ENCODE peak calls at places on chromosomes 6 and 20, in ten cellular contexts. E, F, J, A, M, Y, S, N, U and O are unnamed samples. For H3K36me3, the result is how much of the 10 kb centered on the place peaks cover.

GRCh38 chr20:60221593-60221992 is 263.4 kb downstream of the CDH26 start:
- DNase-seq in E (no peak), Y (no peak), U (no peak), N (no peak), J (no peak), M (no peak), F (no peak), A (no peak), S (no peak), O (no peak)

GRCh38 chr20:63232235-63233060 is 3.3 kb upstream of the BIRC7 start:
- DNase-seq in N (peak), S (no peak), A (no peak), F (no peak), U (no peak), Y (no peak), J (no peak), E (no peak), M (no peak), O (no peak)

GRCh38 chr20:50625986-50626677 is 65.2 kb downstream of the RIPOR3 start:
- DNase-seq in F (peak), A (peak), S (peak), U (peak), M (peak), E (peak), J (peak), N (no peak), Y (no peak), O (peak)

GRCh38 chr20:1185781-1186334 is 1.1 kb upstream of the TMEM74B start:
- DNase-seq in N (no peak), A (peak), U (peak), E (peak), M (peak), S (peak), J (peak), Y (peak), F (no peak), O (peak)

GRCh38 chr20:43383026-43383795 is 74.5 kb upstream of the SRSF6 start:
- DNase-seq in U (no peak), F (no peak), Y (no peak), M (no peak), J (no peak), S (no peak), E (no peak), A (no peak), N (no peak), O (no peak)

GRCh38 chr6:1767481-1768246 is 157.9 kb downstream of the FOXC1 start:
- DNase-seq in N (peak), U (peak), M (peak), J (no peak), Y (no peak), F (no peak), S (no peak), E (peak), A (no peak), O (no peak)

GRCh38 chr6:26240157-26240980 is 124.6 kb upstream of the BTN3A2 start:
- DNase-seq in A (peak), N (no peak), S (peak), U (no peak), E (no peak), F (no peak), M (peak), J (peak), Y (peak), O (peak)

GRCh38 chr6:109503327-109504224 is 20.6 kb upstream of the ZBTB24 start:
- DNase-seq in F (no peak), Y (no peak), M (no peak), N (no peak), S (peak), E (no peak), J (no peak), U (no peak), A (no peak), O (no peak)

GRCh38 chr6:136067731-136068341 is 182.3 kb downstream of the MTFR2 start:
- DNase-seq in S (no peak), J (no peak), F (no peak), U (no peak), M (no peak), A (no peak), N (peak), Y (no peak), E (peak), O (peak)

GRCh38 chr20:33119725-33120720 is 40.6 kb downstream of the BPIFB4 start:
- DNase-seq in Y (no peak), J (no peak), U (no peak), N (peak), E (no peak), A (no peak), F (peak), M (no peak), S (no peak), O (no peak)

GRCh38 chr6:127971945-127972391 is 71.1 kb upstream of the THEMIS start:
- DNase-seq in S (no peak), J (no peak), F (no peak), U (no peak), M (no peak), A (peak), E (no peak), Y (no peak), N (peak), O (no peak)

GRCh38 chr20:57772349-57772964 is 62.6 kb upstream of the PMEPA1 start:
- DNase-seq in F (peak), Y (no peak), J (no peak), M (no peak), E (peak), A (no peak), N (peak), S (no peak), U (no peak), O (peak)

GRCh38 chr20:50297498-50298348 is 107.1 kb downstream of the CEBPB start:
- DNase-seq in S (peak), E (no peak), F (no peak), A (no peak), Y (peak), J (no peak), U (no peak), N (no peak), M (no peak), O (no peak)

GRCh38 chr20:16505894-16506293 is 67.4 kb downstream of the KIF16B start:
- DNase-seq in M (no peak), U (no peak), Y (no peak), N (no peak), F (no peak), A (no peak), J (no peak), S (no peak), E (no peak), O (no peak)

GRCh38 chr6:141451508-141452353 is 681.0 kb upstream of the GJE1 start:
- DNase-seq in F (no peak), E (peak), Y (no peak), A (no peak), M (no peak), S (no peak), N (no peak), U (no peak), J (no peak), O (no peak)

GRCh38 chr6:103191391-103192093 is 1668.2 kb downstream of the HACE1 start:
- DNase-seq in A (no peak), N (no peak), E (no peak), M (no peak), Y (no peak), S (no peak), J (no peak), F (no peak), U (no peak), O (no peak)

GRCh38 chr6:93123585-93123984 is 295.8 kb downstream of the EPHA7 start:
- DNase-seq in M (no peak), S (no peak), A (no peak), Y (no peak), E (no peak), F (no peak), J (no peak), U (no peak), N (no peak), O (no peak)

GRCh38 chr20:35907017-35907685 is 47.2 kb downstream of the SCAND1 start:
- DNase-seq in U (no peak), M (no peak), S (no peak), J (no peak), N (no peak), Y (no peak), E (no peak), A (no peak), F (no peak), O (no peak)

GRCh38 chr6:31118178-31118577 is 2.1 kb downstream of the CDSN start:
- DNase-seq in A (no peak), F (no peak), U (no peak), J (no peak), Y (no peak), E (no peak), S (no peak), M (no peak), N (no peak), O (peak)

GRCh38 chr6:17877196-17877889 is 110.1 kb downstream of the KIF13A start:
- DNase-seq in J (no peak), U (no peak), N (peak), A (no peak), Y (no peak), E (no peak), S (no peak), F (peak), M (no peak), O (no peak)

GRCh38 chr6:158808442-158808833 is 10.7 kb downstream of the EZR start:
- DNase-seq in U (no peak), F (no peak), J (no peak), N (no peak), S (no peak), A (no peak), Y (no peak), E (no peak), M (no peak), O (no peak)

GRCh38 chr6:19380287-19380686 is 456.9 kb upstream of the ID4 start:
- DNase-seq in E (no peak), M (no peak), F (no peak), A (no peak), S (no peak), U (no peak), J (no peak), Y (no peak), N (peak), O (no peak)

GRCh38 chr6:31834367-31834703 is 6.8 kb downstream of the HSPA1B start:
- DNase-seq in N (peak), J (peak), M (peak), E (peak), U (peak), A (peak), F (peak), S (peak), Y (peak), O (peak)

GRCh38 chr6:47484616-47485015 is 7.0 kb downstream of the CD2AP start:
- DNase-seq in U (no peak), Y (no peak), E (no peak), N (no peak), F (no peak), S (no peak), A (no peak), M (no peak), J (no peak), O (no peak)

GRCh38 chr6:137783640-137784198 is 83.3 kb upstream of the TNFAIP3 start:
- DNase-seq in F (no peak), J (no peak), A (no peak), M (no peak), N (no peak), E (no peak), U (no peak), S (no peak), Y (no peak), O (no peak)

GRCh38 chr20:3092611-3093379 is 8.3 kb upstream of the AVP start:
- DNase-seq in M (peak), Y (no peak), N (no peak), F (no peak), U (no peak), S (no peak), E (no peak), J (no peak), A (no peak), O (peak)

GRCh38 chr6:106997392-106998257 is 23.1 kb upstream of the CD24 start:
- DNase-seq in F (no peak), U (peak), E (peak), S (peak), N (peak), A (peak), M (peak), Y (peak), J (peak), O (peak)

GRCh38 chr6:46103437-46103836 is 26.4 kb upstream of the ENPP4 start:
- DNase-seq in E (no peak), J (no peak), F (no peak), N (no peak), U (no peak), S (no peak), Y (no peak), M (no peak), A (no peak), O (no peak)

GRCh38 chr6:136774228-136775041 is 17.8 kb downstream of the MAP3K5 start:
- DNase-seq in E (no peak), Y (no peak), U (no peak), A (no peak), J (no peak), M (no peak), S (no peak), N (peak), F (no peak), O (no peak)

GRCh38 chr20:23049933-23050838 is 714 bp upstream of the THBD start:
- DNase-seq in N (peak), S (peak), J (no peak), U (no peak), Y (peak), E (no peak), A (peak), M (no peak), F (no peak), O (peak)

GRCh38 chr6:85126448-85127178 is 323.3 kb upstream of the NT5E start:
- DNase-seq in M (peak), A (peak), J (peak), S (peak), F (no peak), E (peak), N (no peak), U (peak), Y (no peak), O (peak)

GRCh38 chr6:166616261-166617226 is 10.5 kb downstream of the RPS6KA2 start:
- DNase-seq in N (no peak), J (no peak), M (no peak), E (no peak), F (no peak), A (no peak), S (no peak), Y (no peak), U (no peak), O (no peak)

GRCh38 chr6:161828355-161828754 is 554.5 kb upstream of the AGPAT4 start:
- DNase-seq in F (no peak), U (no peak), Y (no peak), M (no peak), J (no peak), A (no peak), E (no peak), N (no peak), S (no peak), O (no peak)

GRCh38 chr6:4280721-4281120 is 145.3 kb upstream of the ECI2 start:
- DNase-seq in E (no peak), U (no peak), F (peak), M (no peak), S (no peak), N (peak), A (no peak), Y (peak), J (no peak), O (no peak)

GRCh38 chr6:29737707-29738630 is 14.7 kb downstream of the HLA-F start:
- DNase-seq in A (peak), E (peak), M (peak), S (peak), N (peak), U (peak), J (peak), Y (peak), F (no peak), O (peak)

GRCh38 chr6:157989541-157990289 is 8.1 kb downstream of the SYNJ2 start:
- DNase-seq in A (peak), S (peak), N (peak), M (peak), U (no peak), J (peak), Y (peak), F (peak), E (no peak), O (no peak)

GRCh38 chr6:43608783-43609182 is 20.3 kb downstream of the GTPBP2 start:
- DNase-seq in M (no peak), A (no peak), S (no peak), F (no peak), J (no peak), U (no peak), N (no peak), E (no peak), Y (no peak), O (no peak)

GRCh38 chr6:43613721-43614395 is 15.2 kb downstream of the GTPBP2 start:
- DNase-seq in U (no peak), N (no peak), J (no peak), A (no peak), E (no peak), F (no peak), M (no peak), Y (no peak), S (no peak), O (no peak)

GRCh38 chr6:43608310-43608763 is 20.7 kb downstream of the GTPBP2 start:
- DNase-seq in S (peak), F (no peak), U (peak), A (peak), M (peak), Y (peak), J (peak), N (peak), E (peak), O (peak)

GRCh38 chr6:43609402-43609801 is 19.7 kb downstream of the GTPBP2 start:
- DNase-seq in S (no peak), J (no peak), F (no peak), U (no peak), E (no peak), Y (no peak), A (no peak), M (no peak), N (no peak), O (no peak)

GRCh38 chr6:43610431-43610830 is 18.6 kb downstream of the GTPBP2 start:
- DNase-seq in F (no peak), Y (no peak), E (no peak), N (no peak), A (no peak), M (no peak), S (no peak), U (no peak), J (no peak), O (no peak)
- H3K36me3 ChIP-seq in F (half or more), Y (under half), E (under half), N (under half), A (under half), M (half or more), S (under half), U (half or more), J (under half), O (under half)

GRCh38 chr6:111569951-111570350 is 35.7 kb downstream of the TRAF3IP2 start:
- DNase-seq in N (no peak), S (no peak), E (no peak), M (no peak), J (no peak), A (no peak), U (no peak), F (no peak), Y (no peak), O (no peak)

GRCh38 chr6:111565316-111566221 is 40.1 kb downstream of the TRAF3IP2 start:
- DNase-seq in U (peak), J (no peak), F (no peak), Y (no peak), S (no peak), E (no peak), M (no peak), N (no peak), A (peak), O (peak)

GRCh38 chr6:111566222-111566717 is 39.4 kb downstream of the TRAF3IP2 start:
- DNase-seq in F (no peak), J (no peak), M (no peak), E (no peak), S (no peak), Y (no peak), U (no peak), N (no peak), A (no peak), O (no peak)

GRCh38 chr6:111564482-111564945 is 41.2 kb downstream of the TRAF3IP2 start:
- DNase-seq in E (no peak), M (no peak), Y (peak), S (no peak), N (no peak), F (no peak), U (peak), A (no peak), J (no peak), O (no peak)

GRCh38 chr6:111566873-111567517 is 38.7 kb downstream of the TRAF3IP2 start:
- DNase-seq in U (no peak), F (no peak), S (no peak), N (no peak), J (no peak), Y (no peak), A (no peak), M (peak), E (no peak), O (no peak)
- H3K36me3 ChIP-seq in U (under half), F (half or more), S (under half), N (under half), J (under half), Y (under half), A (under half), M (under half), E (half or more), O (under half)

GRCh38 chr6:16519265-16520242 is 241.7 kb downstream of the ATXN1 start:
- DNase-seq in A (no peak), M (peak), F (no peak), S (no peak), U (no peak), N (no peak), J (peak), Y (no peak), E (no peak), O (peak)

GRCh38 chr6:16521528-16521927 is 239.7 kb downstream of the ATXN1 start:
- DNase-seq in S (no peak), M (no peak), F (no peak), A (no peak), U (no peak), J (peak), N (no peak), Y (no peak), E (no peak), O (no peak)

GRCh38 chr6:16524380-16524707 is 236.9 kb downstream of the ATXN1 start:
- DNase-seq in F (no peak), J (no peak), A (no peak), N (no peak), U (no peak), S (no peak), Y (no peak), M (no peak), E (no peak), O (no peak)

GRCh38 chr6:16523550-16524379 is 237.5 kb downstream of the ATXN1 start:
- DNase-seq in Y (no peak), F (no peak), E (no peak), J (no peak), S (no peak), M (no peak), U (no peak), A (no peak), N (no peak), O (no peak)

GRCh38 chr6:16522937-16523336 is 238.3 kb downstream of the ATXN1 start:
- DNase-seq in E (no peak), Y (no peak), N (no peak), F (no peak), A (no peak), U (no peak), J (no peak), M (no peak), S (no peak), O (no peak)
- H3K36me3 ChIP-seq in E (under half), Y (under half), N (under half), F (under half), A (under half), U (under half), J (under half), M (under half), S (under half), O (under half)

DNA sequence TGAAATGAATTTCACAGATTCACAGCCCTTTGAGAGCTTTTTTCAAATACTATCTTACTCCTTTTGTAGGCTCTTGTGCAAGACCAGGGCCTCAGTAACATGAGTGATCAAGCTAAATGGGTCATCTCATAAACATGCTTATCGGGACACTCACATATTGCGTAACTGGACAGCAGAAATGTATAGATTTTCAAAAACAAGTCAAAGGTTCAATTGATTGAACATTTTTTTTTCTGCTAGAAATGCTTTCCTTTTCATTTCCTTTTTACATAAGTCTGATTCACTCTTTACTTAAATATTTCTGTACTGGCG is 8.7 kb upstream of the SALL4 start:
- DNase-seq in N (peak), U (no peak), J (no peak), S (no peak), A (no peak), E (no peak), M (no peak), F (peak), Y (no peak), O (no peak)
- H3K36me3 ChIP-seq in N (under half), U (under half), J (under half), S (under half), A (under half), E (under half), M (under half), F (under half), Y (under half), O (under half)

DNA sequence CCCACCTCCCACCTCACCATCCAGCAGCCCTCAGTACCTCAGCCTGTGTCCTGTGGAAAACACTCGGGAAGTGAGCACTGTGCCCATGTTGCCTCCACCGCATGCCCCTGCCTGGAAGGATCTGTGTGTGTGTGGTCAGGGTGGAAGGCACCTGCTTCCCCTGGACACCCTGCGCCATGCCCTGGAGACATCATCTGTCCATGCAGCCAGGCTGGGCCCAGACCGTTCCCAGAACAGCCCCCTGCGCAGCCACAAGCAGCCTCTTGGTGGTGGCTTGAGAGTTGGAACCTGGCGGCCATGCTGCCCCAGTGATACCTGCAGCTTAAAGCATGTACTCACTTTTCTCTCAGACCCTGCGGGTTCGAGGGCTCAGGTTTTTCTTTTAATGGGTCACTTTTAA is 34.9 kb upstream of the SLC22A1 start:
- DNase-seq in A (no peak), F (no peak), S (no peak), J (no peak), Y (no peak), U (no peak), E (no peak), N (no peak), M (no peak), O (no peak)
- H3K36me3 ChIP-seq in A (under half), F (half or more), S (under half), J (under half), Y (half or more), U (half or more), E (half or more), N (under half), M (under half), O (under half)

DNA sequence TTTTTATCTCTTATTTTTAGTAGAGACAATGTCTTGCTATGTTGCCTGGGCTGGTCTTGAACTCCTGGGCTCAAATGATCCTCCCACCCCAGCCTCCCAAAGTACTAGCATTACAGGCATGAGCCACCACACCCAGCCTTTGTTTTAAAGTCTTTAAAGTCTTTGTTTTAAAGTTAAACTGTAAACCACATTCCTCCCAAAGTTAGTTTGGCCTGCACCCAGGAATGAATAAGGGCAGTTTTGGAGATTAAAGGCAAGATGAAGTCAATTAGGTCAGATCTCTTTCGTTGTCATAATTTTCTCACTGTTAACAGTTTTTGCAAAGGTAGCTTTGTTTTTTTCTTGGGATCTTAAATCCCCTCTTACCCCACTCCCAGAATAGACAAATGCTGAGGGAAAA is 63.8 kb downstream of the UBR2 start:
- DNase-seq in M (no peak), Y (no peak), A (no peak), N (no peak), J (no peak), U (no peak), E (no peak), S (no peak), F (no peak), O (no peak)
- H3K36me3 ChIP-seq in M (half or more), Y (under half), A (under half), N (under half), J (under half), U (under half), E (under half), S (under half), F (under half), O (under half)